ENCODE peak calls at places on chromosomes 4 and X, in eight cellular contexts. T is endothelial cell of umbilical vein, G is nephron progenitor cell, M is T-helper 1 cell, P is G401, D is COR-L47, C is M059J, B is heart right ventricle. F is an unnamed sample.

GRCh38 chrX:1455948-1456280 is 3.2 kb upstream of the ASMTL start:
- DNase-seq in T (no peak), G (no peak), M (no peak), P (no peak), D (no peak), C (no peak), B (no peak), F (no peak)

GRCh38 chrX:23292979-23293651 is 41.5 kb upstream of the PTCHD1 start:
- DNase-seq in T (no peak), G (peak), M (no peak), P (peak), D (no peak), C (peak), B (no peak), F (no peak)

GRCh38 chr4:31539279-31540074 is 819.3 kb downstream of the PCDH7 start:
- DNase-seq in T (no peak), G (no peak), M (no peak), P (peak), D (peak), C (no peak), B (no peak), F (no peak)

GRCh38 chrX:110341189-110342035 is 17.2 kb upstream of the RTL9 start:
- DNase-seq in T (no peak), G (no peak), M (no peak), P (no peak), D (no peak), C (peak), B (no peak), F (peak)

GRCh38 chr4:156968479-156968984 is 3.1 kb downstream of the PDGFC start:
- DNase-seq in T (peak), G (peak), M (no peak), P (peak), D (peak), C (peak), B (peak), F (peak)

GRCh38 chrX:118216488-118216887 is 99.9 kb upstream of the KLHL13 start:
- DNase-seq in T (no peak), G (no peak), M (no peak), P (no peak), D (peak), C (no peak), B (no peak), F (no peak)

GRCh38 chr4:288891-289290 is 16.4 kb downstream of the ZNF732 start:
- DNase-seq in T (no peak), G (no peak), M (no peak), P (no peak), D (no peak), C (peak), B (no peak), F (no peak)

GRCh38 chr4:82886145-82886942 is 4.6 kb downstream of the SEC31A start:
- DNase-seq in T (no peak), G (no peak), M (no peak), P (no peak), D (no peak), C (no peak), B (no peak), F (no peak)

GRCh38 chrX:67437821-67438220 is 106.0 kb upstream of the AR start:
- DNase-seq in T (no peak), G (no peak), M (no peak), P (no peak), D (no peak), C (no peak), B (no peak), F (no peak)

GRCh38 chrX:7330971-7331746 is 183.2 kb upstream of the PUDP start:
- DNase-seq in T (no peak), G (no peak), M (no peak), P (no peak), D (no peak), C (peak), B (no peak), F (peak)

GRCh38 chr4:6881908-6882307 is 27.7 kb upstream of the TBC1D14 start:
- DNase-seq in T (no peak), G (no peak), M (no peak), P (no peak), D (no peak), C (no peak), B (no peak), F (no peak)

GRCh38 chrX:139932901-139933796 is at the start of gene ATP11C:
- DNase-seq in T (peak), G (peak), M (peak), P (peak), D (no peak), C (peak), B (peak), F (peak)

GRCh38 chr4:133316874-133317273 is 167.8 kb downstream of the PCDH10 start:
- DNase-seq in T (no peak), G (no peak), M (no peak), P (no peak), D (no peak), C (peak), B (no peak), F (peak)

GRCh38 chr4:157246959-157247358 is 26.4 kb downstream of the GRIA2 start:
- DNase-seq in T (no peak), G (no peak), M (no peak), P (no peak), D (no peak), C (no peak), B (no peak), F (no peak)

GRCh38 chrX:11929476-11929875 is 171.4 kb downstream of the MSL3 start:
- DNase-seq in T (peak), G (no peak), M (no peak), P (no peak), D (no peak), C (peak), B (no peak), F (no peak)

F was measured in EH.